ENCODE peak calls at places on chromosomes 2 and 18, in six cellular contexts. E is CD8-positive, alpha-beta T cell; L is substantia nigra; J is neural progenitor cell; P is H9; T is upper lobe of right lung. O is an unnamed sample.

GRCh38 chr2:30113617-30114293 is 33.1 kb upstream of the YPEL5 start:
- DNase-seq in L (no peak), T (no peak), P (no peak), E (no peak), J (no peak), O (no peak)

GRCh38 chr2:46334389-46335345 is 37.5 kb downstream of the EPAS1 start:
- DNase-seq in J (no peak), E (no peak), L (no peak), P (no peak), T (no peak), O (no peak)

GRCh38 chr2:134228493-134228903 is 25.4 kb upstream of the MGAT5 start:
- DNase-seq in J (no peak), L (no peak), T (no peak), E (no peak), P (no peak), O (no peak)

GRCh38 chr2:42049411-42050349 is 1.9 kb downstream of the PKDCC start:
- DNase-seq in T (no peak), L (no peak), P (no peak), J (no peak), E (no peak), O (no peak)

GRCh38 chr2:129024796-129025195 is 706.1 kb upstream of the HS6ST1 start:
- DNase-seq in L (no peak), P (no peak), J (no peak), E (no peak), T (no peak), O (no peak)

GRCh38 chr2:165558832-165559231 is 89.3 kb downstream of the CSRNP3 start:
- DNase-seq in J (no peak), L (no peak), E (no peak), T (no peak), P (no peak), O (no peak)

GRCh38 chr2:230933521-230934180 is 8.6 kb upstream of the GPR55 start:
- DNase-seq in T (no peak), P (peak), J (no peak), E (no peak), L (no peak), O (no peak)

GRCh38 chr2:236086971-236087465 is 81.2 kb downstream of the GBX2 start:
- DNase-seq in L (no peak), E (no peak), P (peak), T (no peak), J (peak), O (no peak)

GRCh38 chr18:59957957-59958356 is 58.2 kb downstream of the PMAIP1 start:
- DNase-seq in T (no peak), E (no peak), L (peak), P (no peak), J (no peak), O (no peak)

GRCh38 chr2:101947374-101947773 is 44.4 kb upstream of the IL1R2 start:
- DNase-seq in L (no peak), T (no peak), E (no peak), P (no peak), J (no peak), O (no peak)

GRCh38 chr2:102520009-102520408 is 47.0 kb downstream of the SLC9A4 start:
- DNase-seq in P (peak), L (no peak), E (no peak), T (no peak), J (peak), O (no peak)

GRCh38 chr2:141455211-141455826 is 675.5 kb downstream of the LRP1B start:
- DNase-seq in P (no peak), T (no peak), E (no peak), L (no peak), J (no peak), O (no peak)

GRCh38 chr2:66729391-66729790 is 294.5 kb downstream of the MEIS1 start:
- DNase-seq in P (no peak), T (no peak), L (no peak), E (no peak), J (no peak), O (no peak)

GRCh38 chr2:231929961-231930600 is 3.9 kb upstream of the NPPC start:
- DNase-seq in E (no peak), L (no peak), P (peak), J (peak), T (no peak), O (no peak)

GRCh38 chr2:189015378-189015777 is 41.2 kb downstream of the COL3A1 start:
- DNase-seq in P (no peak), L (no peak), J (peak), E (no peak), T (no peak), O (no peak)
- H3K27ac ChIP-seq in P (no peak), L (no peak), J (peak), E (no peak), T (no peak), O (no peak)

GRCh38 chr2:111226797-111227700 is 106.3 kb downstream of the BCL2L11 start:
- DNase-seq in L (no peak), E (no peak), T (no peak), P (no peak), J (no peak), O (no peak)
- H3K27ac ChIP-seq in L (no peak), E (no peak), T (no peak), P (no peak), J (no peak), O (no peak)

DNA sequence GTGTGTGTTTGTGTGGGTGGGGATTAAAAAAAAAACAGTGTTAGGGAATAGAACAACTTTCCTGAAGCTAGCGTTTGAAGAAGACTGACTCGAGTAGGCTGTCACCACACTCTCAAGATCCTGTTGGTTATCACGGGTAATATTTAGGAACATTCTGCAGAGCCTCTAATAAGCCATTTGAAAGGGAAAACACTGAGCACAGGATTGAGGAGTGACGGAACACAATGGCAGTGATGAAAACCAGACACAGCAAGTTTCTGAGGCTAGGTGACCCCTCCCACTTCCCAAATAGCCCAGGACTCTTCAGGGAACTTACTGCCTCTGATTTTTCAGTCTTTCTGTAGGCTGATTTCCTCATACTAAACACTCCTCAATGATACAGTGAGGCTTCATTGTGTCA is 88.2 kb upstream of the TMEM200C start:
- DNase-seq in T (no peak), L (no peak), P (no peak), E (no peak), J (no peak), O (no peak)
- H3K27ac ChIP-seq in T (no peak), L (no peak), P (no peak), E (no peak), J (no peak), O (no peak)

GRCh38 chr18:58102875-58103274 is 58.8 kb downstream of the NEDD4L start:
- DNase-seq in L (no peak), E (no peak), P (no peak), T (no peak), J (no peak), O (no peak)

GRCh38 chr18:58102020-58102419 is 58.0 kb downstream of the NEDD4L start:
- DNase-seq in P (no peak), L (no peak), J (no peak), T (no peak), E (no peak), O (no peak)

GRCh38 chr18:58103339-58103930 is 59.4 kb downstream of the NEDD4L start:
- DNase-seq in J (no peak), L (no peak), P (no peak), T (no peak), E (no peak), O (no peak)

GRCh38 chr18:58100154-58100553 is 56.1 kb downstream of the NEDD4L start:
- DNase-seq in P (no peak), E (no peak), L (no peak), J (no peak), T (no peak), O (no peak)

GRCh38 chr18:58101291-58101706 is 57.3 kb downstream of the NEDD4L start:
- DNase-seq in T (no peak), L (peak), P (no peak), E (no peak), J (peak), O (no peak)
- H3K27ac ChIP-seq in T (no peak), L (peak), P (no peak), E (no peak), J (no peak), O (no peak)

DNA sequence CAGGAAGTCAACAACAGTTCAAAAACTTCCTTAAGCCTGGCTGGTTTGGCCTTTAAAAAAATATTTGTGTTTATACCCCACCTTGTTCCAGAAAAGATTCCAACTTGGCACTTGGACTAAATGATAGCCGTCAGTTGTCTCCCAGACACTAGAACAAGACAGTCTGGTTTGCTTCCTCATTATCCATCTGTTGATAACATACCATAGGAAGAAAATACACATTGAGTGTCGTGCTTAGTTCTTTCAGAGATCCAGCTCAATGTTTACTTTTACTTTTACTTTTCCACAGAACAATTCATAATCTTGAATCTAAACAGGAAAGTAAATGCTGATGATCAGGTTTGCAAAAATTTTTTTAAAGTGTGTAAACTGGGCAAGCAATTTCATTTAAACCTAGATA is 2.4 kb upstream of the VPS54 start:
- DNase-seq in J (no peak), L (no peak), E (no peak), P (no peak), T (no peak), O (no peak)
- H3K27ac ChIP-seq in J (no peak), L (no peak), E (no peak), P (no peak), T (no peak), O (no peak)

GRCh38 chr2:158529379-158530110 is 72.8 kb downstream of the PKP4 start:
- DNase-seq in P (no peak), T (no peak), E (no peak), L (no peak), J (no peak), O (no peak)
- H3K27ac ChIP-seq in P (no peak), T (no peak), E (no peak), L (no peak), J (no peak), O (no peak)

GRCh38 chr2:105450495-105450894 is 51.6 kb upstream of the FHL2 start:
- DNase-seq in E (no peak), T (no peak), P (no peak), L (no peak), J (no peak), O (no peak)

GRCh38 chr2:105447476-105447875 is 48.6 kb upstream of the FHL2 start:
- DNase-seq in E (no peak), P (no peak), T (no peak), J (no peak), L (no peak), O (no peak)

GRCh38 chr2:105451571-105452140 is 52.8 kb upstream of the FHL2 start:
- DNase-seq in T (no peak), E (no peak), J (no peak), L (no peak), P (no peak), O (no peak)

GRCh38 chr2:105445498-105445897 is 46.6 kb upstream of the FHL2 start:
- DNase-seq in E (no peak), P (no peak), T (no peak), J (no peak), L (no peak), O (no peak)

GRCh38 chr2:105449083-105449482 is 50.2 kb upstream of the FHL2 start:
- DNase-seq in E (no peak), J (no peak), T (no peak), P (no peak), L (no peak), O (no peak)
- H3K27ac ChIP-seq in E (no peak), J (no peak), T (no peak), P (no peak), L (no peak), O (no peak)

DNA sequence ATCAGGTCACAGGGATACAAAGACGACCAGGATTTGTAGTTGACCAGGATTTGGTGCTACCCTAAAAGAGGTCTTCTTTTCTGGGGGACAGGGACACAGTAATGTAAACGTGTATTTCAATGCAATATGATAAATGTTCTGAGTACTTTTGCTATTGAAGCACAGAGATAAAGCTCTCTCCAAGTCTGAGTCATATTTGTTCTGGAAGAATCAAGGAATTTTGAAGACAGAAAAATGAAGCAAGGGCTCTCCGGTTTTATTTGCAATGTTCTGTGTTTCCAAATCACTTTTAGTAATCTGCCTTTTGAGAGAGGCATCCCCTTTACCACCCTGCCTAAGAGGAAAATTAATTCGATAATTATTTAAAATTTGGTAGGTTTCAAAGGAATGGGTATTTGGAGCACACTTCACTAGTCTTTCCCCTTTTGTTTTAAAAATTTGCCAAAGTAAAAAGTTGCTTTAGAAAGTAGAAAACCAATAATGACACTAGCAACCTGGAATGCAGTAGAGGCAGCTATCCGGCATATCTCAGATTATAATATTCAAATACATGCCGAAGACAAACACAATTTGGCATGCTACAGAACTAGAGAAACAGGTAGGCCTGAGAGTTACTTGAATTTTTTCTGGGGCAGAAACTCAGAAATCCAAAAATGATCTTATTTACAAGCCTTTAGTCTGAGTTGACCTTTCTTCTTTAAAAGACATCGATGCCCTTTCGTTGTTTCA is 82.7 kb downstream of the MREG start:
- DNase-seq in T (no peak), P (no peak), E (no peak), J (no peak), L (no peak), O (no peak)
- H3K27ac ChIP-seq in T (peak), P (no peak), E (no peak), J (no peak), L (no peak), O (no peak)

GRCh38 chr18:46337206-46337710 is 233.1 kb downstream of the HAUS1 start:
- DNase-seq in J (peak), L (no peak), P (no peak), E (no peak), T (no peak), O (no peak)
- H3K27ac ChIP-seq in J (no peak), L (no peak), P (no peak), E (no peak), T (peak), O (no peak)

DNA sequence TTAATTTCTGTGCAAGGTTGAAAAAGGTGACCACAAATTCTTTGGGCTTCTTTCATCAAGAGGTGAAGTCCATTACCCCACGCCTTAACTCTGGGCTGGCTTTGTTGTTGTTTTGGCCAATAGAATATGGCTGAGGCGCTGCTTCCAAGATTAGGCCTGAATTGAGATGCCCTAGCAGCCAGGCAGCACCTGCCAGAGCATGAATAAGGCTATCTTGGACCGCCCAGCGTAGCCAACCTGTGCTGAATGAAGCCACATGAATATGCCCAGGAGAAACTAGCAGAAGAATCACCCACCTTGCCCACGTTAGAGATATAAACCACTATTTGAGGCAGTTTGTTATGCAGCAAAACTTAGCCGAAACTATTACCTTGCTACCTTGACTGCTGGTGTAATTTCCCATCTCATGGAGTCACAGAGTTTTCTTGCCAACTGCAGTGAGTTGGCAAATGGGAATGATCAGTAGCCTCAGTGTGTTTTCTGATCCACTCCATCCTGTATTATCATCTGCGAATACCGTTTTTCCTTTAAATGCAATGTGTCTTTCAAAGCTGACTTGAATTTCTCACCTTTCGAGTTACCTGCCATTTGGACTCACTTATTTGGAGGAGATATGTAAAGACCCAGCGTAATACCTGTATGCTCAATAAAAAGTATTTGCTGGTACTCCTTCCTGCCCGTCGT is 679 bp downstream of the TSGA10 start:
- DNase-seq in E (no peak), J (peak), T (no peak), L (peak), P (no peak), O (no peak)
- H3K27ac ChIP-seq in E (peak), J (no peak), T (peak), L (peak), P (no peak), O (peak)